ENCODE peak calls at places on chromosomes 4 and X, in ten cellular contexts. T is lung; Y is uterus; Q is lower lobe of right lung; E is fibroblast of lung; S is psoas muscle; M is neural progenitor cell; O is effector memory CD4-positive, alpha-beta T cell; D is pancreas; J is adipocyte. N is an unnamed sample. For H3K9me3 and H3K4me1, the result is how much of the 10 kb centered on the place peaks cover.

GRCh38 chrX:52979568-52979967 is 21.2 kb upstream of the FAM156A start:
- DNase-seq in S (no peak), O (no peak), Y (no peak), T (no peak), E (peak), D (no peak), Q (no peak), M (no peak), J (no peak), N (no peak)

GRCh38 chr4:60565558-60565957 is 634.6 kb upstream of the ADGRL3 start:
- DNase-seq in Y (no peak), T (no peak), D (no peak), S (no peak), M (no peak), E (no peak), J (no peak), O (no peak), Q (no peak), N (no peak)

GRCh38 chr4:42715807-42716482 is 59.0 kb upstream of the ATP8A1 start:
- DNase-seq in T (no peak), O (no peak), M (no peak), Y (no peak), D (no peak), Q (no peak), E (no peak), S (no peak), J (no peak), N (no peak)

GRCh38 chr4:19164334-19164733 is 1087.4 kb upstream of the SLIT2 start:
- DNase-seq in O (no peak), D (no peak), E (no peak), Q (no peak), J (no peak), Y (no peak), T (no peak), S (no peak), M (no peak), N (no peak)

GRCh38 chr4:19193274-19193962 is 1058.3 kb upstream of the SLIT2 start:
- DNase-seq in E (no peak), S (no peak), J (no peak), O (no peak), M (no peak), Q (no peak), T (no peak), Y (no peak), D (no peak), N (no peak)

GRCh38 chrX:623599-624323 is 6.8 kb upstream of the SHOX start:
- DNase-seq in E (peak), T (peak), M (peak), D (no peak), O (no peak), S (no peak), J (no peak), Y (no peak), Q (no peak), N (no peak)

GRCh38 chr4:156775803-156776202 is 195.8 kb downstream of the PDGFC start:
- DNase-seq in T (no peak), J (no peak), Y (no peak), O (no peak), S (no peak), D (no peak), M (no peak), E (no peak), Q (no peak), N (no peak)

GRCh38 chr4:83252782-83253405 is 31.7 kb downstream of the COQ2 start:
- DNase-seq in J (peak), T (peak), S (no peak), M (peak), O (peak), Y (no peak), D (peak), Q (peak), E (peak), N (peak)

GRCh38 chr4:175884048-175884447 is 72.0 kb upstream of the GPM6A start:
- DNase-seq in S (no peak), E (no peak), Y (no peak), Q (no peak), D (no peak), M (no peak), O (no peak), T (no peak), J (no peak), N (no peak)

GRCh38 chr4:78656968-78657445 is 105.4 kb downstream of the ANXA3 start:
- DNase-seq in M (no peak), T (no peak), S (no peak), J (no peak), Q (no peak), D (no peak), Y (no peak), E (no peak), O (no peak), N (no peak)

GRCh38 chr4:47031713-47032404 is 492 bp downstream of the GABRB1 start:
- DNase-seq in J (peak), T (no peak), M (no peak), Y (no peak), O (no peak), E (no peak), D (no peak), Q (no peak), S (no peak), N (no peak)

GRCh38 chr4:7416745-7417432 is 17.8 kb downstream of the PSAPL1 start:
- DNase-seq in J (no peak), D (no peak), T (no peak), Q (no peak), M (no peak), O (no peak), E (no peak), S (no peak), Y (peak), N (no peak)

GRCh38 chr4:147808447-147808846 is 76.6 kb downstream of the ARHGAP10 start:
- DNase-seq in E (no peak), M (no peak), J (no peak), Q (no peak), D (no peak), O (no peak), S (no peak), Y (no peak), T (no peak), N (no peak)

GRCh38 chr4:84530449-84530848 is 31.4 kb upstream of the NKX6-1 start:
- DNase-seq in T (no peak), Y (no peak), O (no peak), J (peak), D (no peak), Q (no peak), M (no peak), S (no peak), E (peak), N (no peak)

GRCh38 chr4:148071009-148071408 is 339.1 kb downstream of the ARHGAP10 start:
- DNase-seq in E (no peak), M (no peak), D (no peak), Q (no peak), O (no peak), Y (no peak), J (no peak), S (no peak), T (no peak), N (no peak)

GRCh38 chrX:52576946-52577345 is 60.1 kb upstream of the XAGE1B start:
- DNase-seq in E (no peak), Q (no peak), J (no peak), O (no peak), T (no peak), M (no peak), S (no peak), Y (no peak), D (no peak), N (no peak)

GRCh38 chr4:120202222-120202621 is 135.6 kb upstream of the MAD2L1 start:
- DNase-seq in M (no peak), Q (no peak), T (no peak), O (no peak), E (no peak), J (no peak), S (no peak), Y (no peak), D (no peak), N (no peak)

GRCh38 chr4:6262847-6263487 is 6.7 kb upstream of the WFS1 start:
- DNase-seq in S (peak), O (no peak), M (no peak), Y (no peak), E (no peak), Q (peak), T (no peak), D (no peak), J (no peak), N (no peak)

GRCh38 chr4:17064959-17065358 is 166.5 kb upstream of the LDB2 start:
- DNase-seq in D (no peak), M (no peak), S (no peak), J (peak), Y (no peak), T (no peak), Q (no peak), E (no peak), O (no peak), N (no peak)

GRCh38 chr4:38514465-38515146 is 149.4 kb upstream of the KLF3 start:
- DNase-seq in O (no peak), S (no peak), D (no peak), E (no peak), M (no peak), Q (no peak), T (no peak), J (no peak), Y (no peak), N (no peak)

GRCh38 chr4:30839583-30840520 is 119.7 kb downstream of the PCDH7 start:
- DNase-seq in S (no peak), O (no peak), Y (no peak), D (no peak), J (peak), M (no peak), T (no peak), Q (no peak), E (peak), N (no peak)

GRCh38 chrX:52261125-52261462 is 76.4 kb downstream of the MAGED4 start:
- DNase-seq in O (no peak), D (no peak), S (no peak), E (no peak), J (no peak), M (no peak), Q (no peak), T (no peak), Y (no peak), N (no peak)

GRCh38 chr4:20395160-20395773 is 143.6 kb downstream of the SLIT2 start:
- DNase-seq in M (peak), Q (no peak), E (peak), S (no peak), Y (no peak), J (peak), T (no peak), D (peak), O (no peak), N (peak)

GRCh38 chr4:170027181-170027829 is 1.1 kb upstream of the MFAP3L start:
- DNase-seq in E (peak), T (peak), D (peak), O (peak), J (peak), Q (peak), Y (peak), M (peak), S (peak), N (peak)

GRCh38 chr4:78268607-78269006 is 211.5 kb downstream of the FRAS1 start:
- DNase-seq in D (no peak), Q (no peak), S (no peak), E (no peak), O (no peak), Y (no peak), T (no peak), M (no peak), J (no peak), N (no peak)

GRCh38 chrX:53190363-53190960 is 34.5 kb downstream of the KDM5C start:
- DNase-seq in D (no peak), J (no peak), T (no peak), E (no peak), M (peak), Y (no peak), Q (no peak), O (no peak), S (no peak), N (no peak)

GRCh38 chr4:108426493-108426892 is 193.9 kb upstream of the RPL34 start:
- DNase-seq in M (no peak), O (no peak), D (no peak), Y (no peak), Q (no peak), T (no peak), S (no peak), J (peak), E (peak), N (no peak)

GRCh38 chr4:168019019-168019651 is 73.2 kb upstream of the ANXA10 start:
- DNase-seq in E (no peak), O (no peak), Q (no peak), Y (no peak), S (no peak), J (peak), D (no peak), M (no peak), T (no peak), N (no peak)

GRCh38 chr4:180057198-180057821 is 2185.9 kb upstream of the TENM3 start:
- DNase-seq in D (no peak), O (no peak), T (no peak), M (peak), J (peak), E (peak), Q (no peak), Y (no peak), S (no peak), N (peak)

GRCh38 chrX:1593286-1594271 is 2.2 kb downstream of the AKAP17A start:
- DNase-seq in Y (no peak), J (peak), O (no peak), Q (no peak), D (no peak), M (no peak), T (no peak), E (no peak), S (no peak), N (no peak)

GRCh38 chr4:23920296-23920695 is 30.4 kb upstream of the PPARGC1A start:
- DNase-seq in S (no peak), Q (no peak), D (no peak), T (no peak), J (no peak), E (peak), Y (no peak), O (no peak), M (no peak), N (no peak)

GRCh38 chr4:102525099-102525498 is 23.9 kb downstream of the NFKB1 start:
- DNase-seq in M (no peak), O (no peak), Q (no peak), E (peak), Y (no peak), S (no peak), J (no peak), T (no peak), D (no peak), N (no peak)

GRCh38 chr4:148116264-148116663 is 325.9 kb downstream of the NR3C2 start:
- DNase-seq in T (no peak), Y (no peak), S (no peak), J (peak), M (no peak), O (no peak), Q (no peak), E (peak), D (no peak), N (no peak)

GRCh38 chr4:6199344-6199921 is 916 bp downstream of the JAKMIP1 start:
- DNase-seq in E (no peak), M (peak), Q (no peak), Y (no peak), T (no peak), D (no peak), O (peak), S (no peak), J (no peak), N (no peak)

GRCh38 chrX:13357925-13358324 is 38.1 kb upstream of the ATXN3L start:
- DNase-seq in D (no peak), E (no peak), Q (no peak), S (no peak), O (no peak), Y (no peak), J (peak), T (no peak), M (peak), N (peak)

GRCh38 chr4:39565925-39566630 is 38.8 kb upstream of the UGDH start:
- DNase-seq in O (no peak), D (no peak), Y (no peak), J (peak), S (no peak), E (peak), Q (no peak), T (no peak), M (no peak), N (no peak)

GRCh38 chrX:13250831-13251612 is 68.8 kb downstream of the ATXN3L start:
- DNase-seq in S (no peak), T (no peak), E (peak), J (peak), O (no peak), Q (no peak), Y (peak), M (no peak), D (no peak), N (no peak)

GRCh38 chr4:13535708-13536361 is 8.5 kb downstream of the NKX3-2 start:
- DNase-seq in D (no peak), T (no peak), S (no peak), O (no peak), M (peak), J (no peak), Q (no peak), E (no peak), Y (no peak), N (no peak)

GRCh38 chr4:13537832-13538177 is 6.5 kb downstream of the NKX3-2 start:
- DNase-seq in J (no peak), S (no peak), E (no peak), Y (no peak), D (no peak), O (no peak), M (no peak), T (no peak), Q (no peak), N (no peak)

GRCh38 chr4:13536607-13537006 is 7.7 kb downstream of the NKX3-2 start:
- DNase-seq in Q (no peak), Y (no peak), D (no peak), O (no peak), T (no peak), M (no peak), J (no peak), E (no peak), S (no peak), N (no peak)

GRCh38 chr4:13538427-13538973 is 5.8 kb downstream of the NKX3-2 start:
- DNase-seq in O (no peak), E (no peak), T (no peak), Q (no peak), Y (no peak), J (no peak), D (no peak), S (no peak), M (no peak), N (no peak)

GRCh38 chr4:13537011-13537831 is 7.1 kb downstream of the NKX3-2 start:
- DNase-seq in Y (no peak), T (no peak), S (no peak), M (no peak), O (no peak), D (no peak), E (no peak), J (no peak), Q (no peak), N (no peak)
- H3K9me3 ChIP-seq in Y (under half), T (under half), S (under half), M (under half), O (under half), D (under half), E (under half), J (under half), Q (under half), N (under half)

DNA sequence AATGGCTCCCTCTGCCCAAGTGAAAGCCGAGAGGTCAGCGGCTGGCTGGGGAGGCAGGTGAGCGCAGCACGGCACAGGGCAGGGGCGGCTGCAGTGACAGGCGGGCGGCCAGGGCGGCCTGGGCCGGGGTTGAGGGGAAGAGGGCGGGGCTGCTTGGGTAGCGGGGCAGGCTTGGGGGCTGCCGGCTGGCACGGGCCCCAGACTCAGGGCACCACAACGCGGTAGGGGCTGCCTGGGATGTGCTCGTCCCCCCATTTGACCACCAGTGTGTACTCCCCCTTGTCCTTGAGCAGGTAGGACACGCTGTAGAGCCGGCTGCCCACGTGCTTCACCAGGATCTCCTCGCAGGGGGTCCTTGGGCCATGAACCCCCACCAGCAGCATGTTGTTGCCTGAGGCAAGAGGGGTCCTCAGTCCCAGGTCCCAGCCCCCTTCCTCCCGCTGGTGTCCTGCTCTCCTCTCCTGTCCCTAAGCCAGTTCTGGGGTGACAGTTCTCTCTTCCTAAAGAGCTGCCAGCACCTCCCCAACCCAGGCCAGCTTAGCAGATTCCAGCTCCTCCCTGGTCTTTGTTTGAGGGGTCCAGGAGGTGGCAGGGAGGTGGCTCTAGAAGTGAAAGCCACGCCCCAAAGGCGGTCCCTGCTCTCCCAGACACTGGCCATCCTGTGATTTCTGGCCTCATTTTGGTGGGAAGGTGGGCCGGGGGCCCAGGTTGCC is 25.6 kb downstream of the FLNA start:
- DNase-seq in M (peak), Q (peak), Y (peak), J (no peak), E (no peak), O (no peak), T (no peak), S (peak), D (no peak), N (no peak)
- H3K4me1 ChIP-seq in M (under half), Q (under half), Y (under half), J (under half), E (under half), O (half or more), T (under half), S (under half), D (under half), N (under half)

DNA sequence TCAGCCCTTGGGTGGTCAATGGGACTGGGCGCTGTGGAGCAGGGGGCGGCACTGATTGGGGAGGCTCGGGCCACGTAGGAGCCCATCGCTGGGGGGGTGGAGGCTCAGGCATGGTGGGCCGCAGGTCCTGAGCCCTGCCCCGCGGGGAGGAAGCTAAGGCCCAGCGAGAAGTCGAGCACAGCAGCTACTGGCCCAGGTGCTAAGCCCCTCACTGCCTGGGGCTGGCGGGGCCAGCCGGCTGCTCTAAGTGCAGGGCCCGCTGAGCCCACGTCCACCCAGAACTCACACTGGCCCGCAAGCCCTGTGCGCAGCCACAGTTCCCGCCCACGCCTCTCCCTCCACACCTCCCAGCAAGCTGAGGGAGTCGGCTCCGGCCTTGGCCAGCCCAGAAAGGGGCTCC is 66.4 kb downstream of the ZNF141 start:
- DNase-seq in S (no peak), M (no peak), Q (no peak), E (no peak), T (no peak), J (no peak), O (no peak), Y (no peak), D (no peak), N (no peak)
- H3K9me3 ChIP-seq in S (under half), M (under half), Q (half or more), E (under half), T (under half), J (under half), O (under half), Y (under half), D (under half), N (under half)

GRCh38 chr4:36979494-36979893 is 265.0 kb upstream of the NWD2 start:
- DNase-seq in M (no peak), E (no peak), Q (no peak), O (no peak), J (no peak), T (no peak), S (no peak), D (no peak), Y (no peak), N (no peak)
- H3K4me1 ChIP-seq in M (under half), E (under half), Q (under half), O (under half), J (under half), T (under half), S (under half), D (under half), Y (under half), N (under half)

GRCh38 chr4:1321946-1322650 is 24.9 kb upstream of the UVSSA start:
- DNase-seq in O (no peak), M (no peak), S (peak), Q (peak), T (no peak), E (no peak), J (no peak), Y (no peak), D (no peak), N (no peak)
- H3K9me3 ChIP-seq in O (under half), M (under half), S (under half), Q (under half), T (under half), E (under half), J (under half), Y (under half), D (under half), N (under half)

DNA sequence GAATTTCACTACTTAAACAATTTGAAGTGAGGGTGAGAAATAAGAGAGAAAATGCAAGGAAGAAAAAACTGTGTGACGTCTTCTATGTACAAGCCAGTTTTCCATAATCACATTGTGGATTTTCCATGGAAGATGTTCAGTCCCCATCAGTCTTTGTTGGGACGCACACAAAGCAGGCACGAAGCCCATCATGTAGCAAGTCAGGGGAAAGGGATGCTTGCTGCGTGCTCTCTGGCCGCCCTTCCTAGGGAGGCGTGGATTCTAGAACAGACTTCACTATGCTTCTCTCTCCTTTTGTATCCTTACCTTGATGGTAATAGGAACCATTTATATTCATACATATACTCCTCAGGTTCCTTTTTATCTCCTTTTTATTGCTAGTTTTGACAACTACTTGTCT is 54.8 kb downstream of the RBPJ start:
- DNase-seq in Q (no peak), S (no peak), O (no peak), J (no peak), Y (no peak), T (no peak), M (no peak), E (no peak), D (no peak), N (no peak)
- H3K4me1 ChIP-seq in Q (under half), S (under half), O (under half), J (under half), Y (under half), T (under half), M (under half), E (under half), D (under half), N (under half)